ENCODE peak calls at places on chromosome 14, in ten cellular contexts. One of them, this sample, is unnamed.

GRCh38 chr14:94309721-94310120 is 13.4 kb downstream of the SERPINA6 start:
- DNase-seq in OCI-LY7: no peak
- DNase-seq in keratinocyte: no peak
- DNase-seq in PC-3: no peak
- DNase-seq in pancreas: no peak
- DNase-seq in CD8-positive, alpha-beta T cell: no peak
- DNase-seq in testis: no peak
- DNase-seq in tibial artery: no peak
- DNase-seq in A549: no peak
- DNase-seq in AG04450: no peak
- DNase-seq in this sample: no peak

GRCh38 chr14:72879431-72879830 is 14.5 kb downstream of the DPF3 start:
- DNase-seq in OCI-LY7: no peak
- DNase-seq in keratinocyte: no peak
- DNase-seq in PC-3: no peak
- DNase-seq in pancreas: no peak
- DNase-seq in CD8-positive, alpha-beta T cell: no peak
- DNase-seq in testis: no peak
- DNase-seq in tibial artery: no peak
- DNase-seq in A549: no peak
- DNase-seq in AG04450: no peak
- DNase-seq in this sample: no peak

GRCh38 chr14:66638688-66639087 is 130.7 kb downstream of the GPHN start:
- DNase-seq in OCI-LY7: no peak
- DNase-seq in keratinocyte: peak; percentile 55
- DNase-seq in PC-3: peak; percentile 61
- DNase-seq in pancreas: no peak
- DNase-seq in CD8-positive, alpha-beta T cell: no peak
- DNase-seq in testis: no peak
- DNase-seq in tibial artery: no peak
- DNase-seq in A549: no peak
- DNase-seq in AG04450: no peak
- DNase-seq in this sample: no peak

GRCh38 chr14:52299692-52300278 is 14.3 kb upstream of the PTGER2 start:
- DNase-seq in OCI-LY7: peak; percentile 57
- DNase-seq in keratinocyte: peak; percentile 13
- DNase-seq in PC-3: peak; percentile 80
- DNase-seq in pancreas: no peak
- DNase-seq in CD8-positive, alpha-beta T cell: no peak
- DNase-seq in testis: no peak
- DNase-seq in tibial artery: no peak
- DNase-seq in A549: peak; percentile 54
- DNase-seq in AG04450: no peak
- DNase-seq in this sample: no peak

GRCh38 chr14:61321385-61322010 is at the start of gene PRKCH:
- DNase-seq in OCI-LY7: no peak
- DNase-seq in keratinocyte: peak; percentile 41
- DNase-seq in PC-3: peak; percentile 90
- DNase-seq in pancreas: peak; percentile 81
- DNase-seq in CD8-positive, alpha-beta T cell: peak; percentile 71
- DNase-seq in testis: peak; percentile 74
- DNase-seq in tibial artery: peak; percentile 85
- DNase-seq in A549: peak; percentile 65
- DNase-seq in AG04450: no peak
- DNase-seq in this sample: peak; percentile 65

GRCh38 chr14:55704654-55705053 is 124.6 kb downstream of the KTN1 start:
- DNase-seq in OCI-LY7: no peak
- DNase-seq in keratinocyte: no peak
- DNase-seq in PC-3: no peak
- DNase-seq in pancreas: no peak
- DNase-seq in CD8-positive, alpha-beta T cell: no peak
- DNase-seq in testis: no peak
- DNase-seq in tibial artery: no peak
- DNase-seq in A549: no peak
- DNase-seq in AG04450: no peak
- DNase-seq in this sample: no peak

GRCh38 chr14:67524152-67524963 is 8.7 kb upstream of the PLEKHH1 start:
- DNase-seq in OCI-LY7: no peak
- DNase-seq in keratinocyte: no peak
- DNase-seq in PC-3: peak; percentile 45
- DNase-seq in pancreas: no peak
- DNase-seq in CD8-positive, alpha-beta T cell: no peak
- DNase-seq in testis: no peak
- DNase-seq in tibial artery: no peak
- DNase-seq in A549: no peak
- DNase-seq in AG04450: no peak
- DNase-seq in this sample: no peak

GRCh38 chr14:65019944-65020566 is 33.4 kb downstream of the FNTB start:
- DNase-seq in OCI-LY7: peak; percentile 64
- DNase-seq in keratinocyte: no peak
- DNase-seq in PC-3: peak; percentile 89
- DNase-seq in pancreas: peak; percentile 53
- DNase-seq in CD8-positive, alpha-beta T cell: no peak
- DNase-seq in testis: peak; percentile 67
- DNase-seq in tibial artery: no peak
- DNase-seq in A549: peak; percentile 51
- DNase-seq in AG04450: peak; percentile 54
- DNase-seq in this sample: peak; percentile 40

GRCh38 chr14:93023039-93023438 is 92.7 kb downstream of the ITPK1 start:
- DNase-seq in OCI-LY7: peak; percentile 38
- DNase-seq in keratinocyte: no peak
- DNase-seq in PC-3: peak; percentile 22
- DNase-seq in pancreas: no peak
- DNase-seq in CD8-positive, alpha-beta T cell: no peak
- DNase-seq in testis: peak; percentile 54
- DNase-seq in tibial artery: no peak
- DNase-seq in A549: no peak
- DNase-seq in AG04450: no peak
- DNase-seq in this sample: peak; percentile 90

GRCh38 chr14:91870001-91870400 is 2.7 kb upstream of the TC2N start:
- DNase-seq in OCI-LY7: no peak
- DNase-seq in keratinocyte: no peak
- DNase-seq in PC-3: peak; percentile 59
- DNase-seq in pancreas: no peak
- DNase-seq in CD8-positive, alpha-beta T cell: no peak
- DNase-seq in testis: no peak
- DNase-seq in tibial artery: no peak
- DNase-seq in A549: no peak
- DNase-seq in AG04450: no peak
- DNase-seq in this sample: no peak

GRCh38 chr14:97824218-97824617 is 1027.0 kb downstream of the VRK1 start:
- DNase-seq in OCI-LY7: peak; percentile 30
- DNase-seq in keratinocyte: no peak
- DNase-seq in PC-3: no peak
- DNase-seq in pancreas: no peak
- DNase-seq in CD8-positive, alpha-beta T cell: no peak
- DNase-seq in testis: peak; percentile 22
- DNase-seq in tibial artery: no peak
- DNase-seq in A549: no peak
- DNase-seq in AG04450: no peak
- DNase-seq in this sample: no peak

GRCh38 chr14:85516239-85517112 is 13.5 kb upstream of the FLRT2 start:
- DNase-seq in OCI-LY7: no peak
- DNase-seq in keratinocyte: no peak
- DNase-seq in PC-3: peak; percentile 24
- DNase-seq in pancreas: no peak
- DNase-seq in CD8-positive, alpha-beta T cell: no peak
- DNase-seq in testis: no peak
- DNase-seq in tibial artery: no peak
- DNase-seq in A549: no peak
- DNase-seq in AG04450: no peak
- DNase-seq in this sample: no peak

GRCh38 chr14:97074456-97074855 is 277.3 kb downstream of the VRK1 start:
- DNase-seq in OCI-LY7: no peak
- DNase-seq in keratinocyte: no peak
- DNase-seq in PC-3: no peak
- DNase-seq in pancreas: no peak
- DNase-seq in CD8-positive, alpha-beta T cell: no peak
- DNase-seq in testis: no peak
- DNase-seq in tibial artery: no peak
- DNase-seq in A549: no peak
- DNase-seq in AG04450: no peak
- DNase-seq in this sample: no peak

GRCh38 chr14:77682158-77682553 is 25.7 kb downstream of the ALKBH1 start:
- DNase-seq in OCI-LY7: no peak
- DNase-seq in keratinocyte: no peak
- DNase-seq in PC-3: peak; percentile 78
- DNase-seq in pancreas: no peak
- DNase-seq in CD8-positive, alpha-beta T cell: no peak
- DNase-seq in testis: no peak
- DNase-seq in tibial artery: no peak
- DNase-seq in A549: no peak
- DNase-seq in AG04450: no peak
- DNase-seq in this sample: no peak

GRCh38 chr14:81981311-81981675 is 447.6 kb upstream of the SEL1L start:
- DNase-seq in OCI-LY7: no peak
- DNase-seq in keratinocyte: no peak
- DNase-seq in PC-3: no peak
- DNase-seq in pancreas: no peak
- DNase-seq in CD8-positive, alpha-beta T cell: no peak
- DNase-seq in testis: no peak
- DNase-seq in tibial artery: no peak
- DNase-seq in A549: no peak
- DNase-seq in AG04450: no peak
- DNase-seq in this sample: no peak

GRCh38 chr14:45838597-45838996 is 585.6 kb upstream of the MIS18BP1 start:
- DNase-seq in OCI-LY7: peak; percentile 0
- DNase-seq in keratinocyte: no peak
- DNase-seq in PC-3: peak; percentile 57
- DNase-seq in pancreas: no peak
- DNase-seq in CD8-positive, alpha-beta T cell: no peak
- DNase-seq in testis: no peak
- DNase-seq in tibial artery: no peak
- DNase-seq in A549: no peak
- DNase-seq in AG04450: no peak
- DNase-seq in this sample: no peak

GRCh38 chr14:84068288-84068687 is 1461.7 kb upstream of the FLRT2 start:
- DNase-seq in OCI-LY7: no peak
- DNase-seq in keratinocyte: no peak
- DNase-seq in PC-3: no peak
- DNase-seq in pancreas: no peak
- DNase-seq in CD8-positive, alpha-beta T cell: no peak
- DNase-seq in testis: no peak
- DNase-seq in tibial artery: no peak
- DNase-seq in A549: no peak
- DNase-seq in AG04450: no peak
- DNase-seq in this sample: no peak

GRCh38 chr14:100065942-100066574 is 836 bp downstream of the EVL start:
- DNase-seq in OCI-LY7: peak; percentile 71
- DNase-seq in keratinocyte: no peak
- DNase-seq in PC-3: no peak
- DNase-seq in pancreas: no peak
- DNase-seq in CD8-positive, alpha-beta T cell: peak; percentile 62
- DNase-seq in testis: no peak
- DNase-seq in tibial artery: no peak
- DNase-seq in A549: no peak
- DNase-seq in AG04450: no peak
- DNase-seq in this sample: no peak
- H3K4me3 ChIP-seq in OCI-LY7: peak overlapping the region; percentile 74
- H3K4me3 ChIP-seq in keratinocyte: no peak overlapping the region
- H3K4me3 ChIP-seq in PC-3: no peak overlapping the region
- H3K4me3 ChIP-seq in pancreas: peak overlapping the region; percentile 18
- H3K4me3 ChIP-seq in CD8-positive, alpha-beta T cell: peak overlapping the region; percentile 59
- H3K4me3 ChIP-seq in testis: no peak overlapping the region
- H3K4me3 ChIP-seq in tibial artery: no peak overlapping the region
- H3K4me3 ChIP-seq in A549: no peak overlapping the region
- H3K4me3 ChIP-seq in AG04450: no peak overlapping the region
- H3K4me3 ChIP-seq in this sample: no peak overlapping the region

GRCh38 chr14:33512201-33512600 is 438.7 kb downstream of the EGLN3 start:
- DNase-seq in OCI-LY7: no peak
- DNase-seq in keratinocyte: no peak
- DNase-seq in PC-3: no peak
- DNase-seq in pancreas: no peak
- DNase-seq in CD8-positive, alpha-beta T cell: no peak
- DNase-seq in testis: no peak
- DNase-seq in tibial artery: no peak
- DNase-seq in A549: no peak
- DNase-seq in AG04450: no peak
- DNase-seq in this sample: no peak
- H3K27ac ChIP-seq in OCI-LY7: no peak overlapping the region
- H3K27ac ChIP-seq in keratinocyte: no peak overlapping the region
- H3K27ac ChIP-seq in PC-3: no peak overlapping the region
- H3K27ac ChIP-seq in pancreas: no peak overlapping the region
- H3K27ac ChIP-seq in CD8-positive, alpha-beta T cell: no peak overlapping the region
- H3K27ac ChIP-seq in testis: no peak overlapping the region
- H3K27ac ChIP-seq in tibial artery: no peak overlapping the region
- H3K27ac ChIP-seq in A549: no peak overlapping the region
- H3K27ac ChIP-seq in AG04450: no peak overlapping the region
- H3K27ac ChIP-seq in this sample: no peak overlapping the region

GRCh38 chr14:103123634-103124500 is 606 bp downstream of the TNFAIP2 start:
- DNase-seq in OCI-LY7: no peak
- DNase-seq in keratinocyte: no peak
- DNase-seq in PC-3: peak; percentile 44
- DNase-seq in pancreas: no peak
- DNase-seq in CD8-positive, alpha-beta T cell: no peak
- DNase-seq in testis: peak; percentile 62
- DNase-seq in tibial artery: peak; percentile 81
- DNase-seq in A549: no peak
- DNase-seq in AG04450: no peak
- DNase-seq in this sample: no peak
- TF ChIP-seq CTCF in OCI-LY7: peak; percentile 36
- TF ChIP-seq CTCF in keratinocyte: peak; percentile 22
- TF ChIP-seq CTCF in PC-3: peak; percentile 59
- TF ChIP-seq CTCF in pancreas: no peak
- TF ChIP-seq CTCF in CD8-positive, alpha-beta T cell: no peak
- TF ChIP-seq CTCF in testis: peak; percentile 31
- TF ChIP-seq CTCF in tibial artery: peak; percentile 8
- TF ChIP-seq CTCF in A549: peak; percentile 58
- TF ChIP-seq CTCF in AG04450: peak; percentile 29
- TF ChIP-seq CTCF in this sample: peak; percentile 50

DNA sequence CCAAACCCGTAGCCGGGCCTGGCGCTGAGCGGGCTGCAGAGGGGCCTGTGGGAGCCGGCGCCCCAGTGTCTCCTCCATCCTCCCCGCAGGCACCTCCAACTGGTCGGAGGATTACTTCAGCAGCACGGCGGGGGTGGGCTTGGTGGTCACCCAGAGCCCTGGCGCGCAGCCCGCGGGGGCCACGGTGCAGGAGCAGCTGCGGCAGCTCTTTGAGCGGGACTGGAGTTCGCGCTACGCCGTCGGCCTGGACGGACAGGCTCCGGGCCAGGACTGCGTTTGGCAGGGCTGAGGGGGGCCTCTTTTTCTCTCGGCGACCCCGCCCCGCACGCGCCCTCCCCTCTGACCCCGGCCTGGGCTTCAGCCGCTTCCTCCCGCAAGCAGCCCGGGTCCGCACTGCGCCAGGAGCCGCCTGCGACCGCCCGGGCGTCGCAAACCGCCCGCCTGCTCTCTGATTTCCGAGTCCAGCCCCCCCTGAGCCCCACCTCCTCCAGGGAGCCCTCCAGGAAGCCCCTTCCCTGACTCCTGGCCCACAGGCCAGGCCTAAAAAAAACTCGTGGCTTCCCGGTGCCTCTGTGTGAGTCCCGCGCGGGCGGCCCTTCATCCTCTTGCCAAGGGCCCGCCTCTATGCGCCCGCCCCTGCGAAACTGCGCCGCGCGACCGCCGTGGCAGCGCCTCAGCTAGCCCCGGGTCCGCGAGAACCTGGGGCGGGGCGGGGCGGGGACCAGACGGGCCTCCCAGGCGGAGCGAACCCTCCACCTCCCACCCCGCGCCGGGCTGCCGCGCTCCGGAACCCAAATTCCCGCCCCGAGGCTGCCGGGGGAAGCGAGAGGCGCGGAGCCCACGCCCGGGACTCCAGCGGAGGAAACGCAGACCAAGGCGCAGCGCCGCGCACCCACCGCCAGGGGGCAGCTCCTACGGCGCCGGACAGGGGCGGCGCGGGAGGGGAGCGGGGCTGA is 8.3 kb downstream of the PLD4 start:
- DNase-seq in OCI-LY7: peak; percentile 47
- DNase-seq in keratinocyte: no peak
- DNase-seq in PC-3: peak; percentile 93
- DNase-seq in pancreas: peak; percentile 90
- DNase-seq in CD8-positive, alpha-beta T cell: peak; percentile 68
- DNase-seq in testis: peak; percentile 80
- DNase-seq in tibial artery: peak; percentile 93
- DNase-seq in A549: peak; percentile 89
- DNase-seq in AG04450: peak; percentile 32
- DNase-seq in this sample: peak; percentile 86
- H3K4me3 ChIP-seq in OCI-LY7: no peak overlapping the region
- H3K4me3 ChIP-seq in keratinocyte: peak overlapping the region; percentile 59
- H3K4me3 ChIP-seq in PC-3: peak overlapping the region; percentile 64
- H3K4me3 ChIP-seq in pancreas: peak overlapping the region; percentile 69
- H3K4me3 ChIP-seq in CD8-positive, alpha-beta T cell: peak overlapping the region; percentile 53
- H3K4me3 ChIP-seq in testis: peak overlapping the region; percentile 63
- H3K4me3 ChIP-seq in tibial artery: peak overlapping the region; percentile 73
- H3K4me3 ChIP-seq in A549: peak overlapping the region; percentile 48
- H3K4me3 ChIP-seq in AG04450: peak overlapping the region; percentile 48
- H3K4me3 ChIP-seq in this sample: peak overlapping the region; percentile 34

This sample was measured in WERI-Rb-1.